ENCODE peak calls at places on chromosomes 1 and 21, in eight cellular contexts. P is effector memory CD4-positive, alpha-beta T cell; B is tibial artery; V is brain microvascular endothelial cell; T is SJCRH30; K is CD4-positive, CD25-positive, alpha-beta regulatory T cell; S is neuronal stem cell; C is mesendoderm. X is an unnamed sample.

GRCh38 chr1:207497951-207498350 is 2.0 kb downstream of the CR1 start:
- DNase-seq in C (no peak), B (no peak), K (no peak), P (no peak), V (no peak), S (no peak), T (no peak), X (no peak)

GRCh38 chr1:198556969-198557368 is 16.5 kb upstream of the ATP6V1G3 start:
- DNase-seq in B (no peak), S (no peak), K (peak; percentile 16), T (no peak), C (no peak), V (no peak), P (peak; percentile 6), X (no peak)

GRCh38 chr1:22930235-22930912 is 42.3 kb downstream of the LACTBL1 start:
- DNase-seq in V (peak; percentile 38), T (peak; percentile 90), K (no peak), S (peak; percentile 75), P (no peak), B (peak; percentile 61), C (peak; percentile 77), X (no peak)

GRCh38 chr1:116110507-116111195 is 548 bp upstream of the MAB21L3 start:
- DNase-seq in S (no peak), K (no peak), C (no peak), T (no peak), B (no peak), P (no peak), V (no peak), X (no peak)

GRCh38 chr1:3717715-3718601 is 34.3 kb upstream of the CCDC27 start:
- DNase-seq in V (no peak), C (peak; percentile 53), P (no peak), K (no peak), S (peak; percentile 68), B (no peak), T (no peak), X (no peak)

GRCh38 chr1:23611601-23612327 is 52.5 kb upstream of the ID3 start:
- DNase-seq in T (no peak), V (no peak), B (no peak), C (no peak), S (no peak), K (no peak), P (no peak), X (no peak)

GRCh38 chr21:15932681-15933200 is 203.0 kb downstream of the USP25 start:
- DNase-seq in K (no peak), V (no peak), B (no peak), C (no peak), T (peak; percentile 15), P (no peak), S (no peak), X (no peak)

GRCh38 chr1:12443151-12443550 is 174.9 kb downstream of the DHRS3 start:
- DNase-seq in V (no peak), S (no peak), K (no peak), B (no peak), T (no peak), P (no peak), C (no peak), X (no peak)

GRCh38 chr1:207901041-207901653 is 9.8 kb downstream of the CD34 start:
- DNase-seq in T (no peak), C (no peak), B (no peak), S (no peak), K (no peak), V (no peak), P (no peak), X (no peak)

GRCh38 chr1:63321788-63322247 is 549 bp upstream of the FOXD3 start:
- DNase-seq in P (no peak), V (no peak), B (no peak), T (no peak), S (peak; percentile 33), K (no peak), C (peak; percentile 69), X (no peak)

GRCh38 chr1:7279753-7280150 is 491.3 kb upstream of the VAMP3 start:
- DNase-seq in V (no peak), T (no peak), K (no peak), S (no peak), B (no peak), P (no peak), C (no peak), X (no peak)

GRCh38 chr1:230267338-230268065 is 158.6 kb downstream of the PGBD5 start:
- DNase-seq in T (no peak), P (no peak), S (no peak), V (no peak), C (no peak), K (no peak), B (peak; percentile 63), X (no peak)

GRCh38 chr1:172948457-172948856 is 102.3 kb downstream of the TNFSF18 start:
- DNase-seq in P (no peak), B (no peak), C (no peak), V (peak; percentile 92), T (no peak), K (no peak), S (no peak), X (peak; percentile 74)

GRCh38 chr1:12177999-12178441 is 11.2 kb downstream of the TNFRSF1B start:
- DNase-seq in T (peak; percentile 62), K (peak; percentile 89), C (no peak), P (peak; percentile 89), V (peak; percentile 85), B (no peak), S (no peak), X (no peak)

GRCh38 chr1:63537940-63538339 is 14.6 kb downstream of the EFCAB7 start:
- DNase-seq in P (no peak), T (peak; percentile 15), K (no peak), C (no peak), S (no peak), B (no peak), V (no peak), X (no peak)

GRCh38 chr1:21323091-21323490 is 32.8 kb upstream of the ECE1 start:
- DNase-seq in V (no peak), C (peak; percentile 68), T (peak; percentile 92), K (no peak), P (no peak), S (no peak), B (no peak), X (no peak)

GRCh38 chr21:33374080-33374873 is 28.9 kb upstream of the IFNGR2 start:
- DNase-seq in V (peak; percentile 58), S (no peak), B (peak; percentile 49), T (peak; percentile 76), P (no peak), K (peak; percentile 33), C (peak; percentile 48), X (no peak)

GRCh38 chr1:116571215-116571919 is 541 bp upstream of the CD58 start:
- DNase-seq in S (no peak), B (no peak), V (no peak), C (peak; percentile 34), P (no peak), K (no peak), T (peak; percentile 52), X (no peak)

DNA sequence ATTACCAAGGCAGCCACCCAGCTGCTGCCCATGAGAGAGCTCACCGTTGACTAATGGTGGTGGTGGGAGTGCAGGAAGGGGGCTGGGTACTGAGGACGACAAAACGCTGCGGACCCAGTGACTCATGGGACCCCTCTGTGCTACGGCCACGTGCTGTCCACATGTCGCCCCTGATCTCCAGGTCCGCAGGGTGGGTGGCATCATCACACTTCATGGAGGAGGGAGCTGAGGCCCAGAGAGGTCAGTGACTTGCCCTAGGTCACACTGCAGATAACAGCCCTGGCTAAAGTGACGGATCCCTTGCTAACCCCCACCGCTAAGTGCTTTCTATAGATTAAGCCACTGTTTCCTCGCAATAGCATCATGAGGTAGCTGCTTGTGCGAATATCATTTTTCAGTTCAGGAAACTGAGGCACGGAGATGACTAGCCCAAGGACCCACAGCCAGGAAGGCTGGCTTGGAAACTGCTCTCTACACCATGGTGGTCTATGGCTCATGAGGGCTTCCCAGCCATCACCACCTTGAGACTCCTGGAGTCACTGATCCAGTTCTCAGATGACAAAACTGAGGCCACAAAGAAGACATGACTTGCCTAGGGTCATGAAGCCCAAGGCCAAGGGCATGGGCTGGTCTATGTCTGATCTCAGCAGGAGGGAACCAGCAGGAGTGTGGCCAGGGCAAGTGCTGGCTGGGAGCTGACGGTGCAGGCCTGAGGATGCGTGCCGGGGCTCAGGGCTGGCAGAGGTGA is 12.6 kb downstream of the RUNX3 start:
- DNase-seq in C (no peak), K (no peak), V (no peak), B (no peak), T (no peak), S (no peak), P (no peak), X (no peak)
- H3K27me3 ChIP-seq in C (no peaks in the 10 kb centered on the region), K (no peaks in the 10 kb centered on the region), V (no peaks in the 10 kb centered on the region), B (no peaks in the 10 kb centered on the region), T (peaks cover 42% of the 10 kb centered on the region), S (no peaks in the 10 kb centered on the region), P (no peaks in the 10 kb centered on the region), X (peaks cover 27% of the 10 kb centered on the region)

GRCh38 chr21:45485686-45486442 is 56.4 kb downstream of the SLC19A1 start:
- DNase-seq in B (no peak), S (no peak), C (no peak), K (no peak), V (no peak), P (no peak), T (no peak), X (no peak)
- H3K27me3 ChIP-seq in B (no peaks in the 10 kb centered on the region), S (no peaks in the 10 kb centered on the region), C (no peaks in the 10 kb centered on the region), K (no peaks in the 10 kb centered on the region), V (no peaks in the 10 kb centered on the region), P (no peaks in the 10 kb centered on the region), T (no peaks in the 10 kb centered on the region), X (no peaks in the 10 kb centered on the region)

GRCh38 chr1:4730078-4730477 is 75.7 kb downstream of the AJAP1 start:
- DNase-seq in K (no peak), B (no peak), T (no peak), C (no peak), P (no peak), S (no peak), V (no peak), X (no peak)

GRCh38 chr1:4736254-4736653 is 81.8 kb downstream of the AJAP1 start:
- DNase-seq in B (no peak), V (no peak), P (no peak), C (no peak), K (no peak), T (peak; percentile 53), S (no peak), X (no peak)

GRCh38 chr1:4734219-4734618 is 79.8 kb downstream of the AJAP1 start:
- DNase-seq in C (no peak), K (no peak), V (no peak), P (no peak), T (no peak), S (no peak), B (no peak), X (no peak)

GRCh38 chr1:4733446-4734175 is 79.2 kb downstream of the AJAP1 start:
- DNase-seq in T (no peak), V (no peak), P (no peak), B (no peak), K (no peak), S (no peak), C (no peak), X (no peak)

DNA sequence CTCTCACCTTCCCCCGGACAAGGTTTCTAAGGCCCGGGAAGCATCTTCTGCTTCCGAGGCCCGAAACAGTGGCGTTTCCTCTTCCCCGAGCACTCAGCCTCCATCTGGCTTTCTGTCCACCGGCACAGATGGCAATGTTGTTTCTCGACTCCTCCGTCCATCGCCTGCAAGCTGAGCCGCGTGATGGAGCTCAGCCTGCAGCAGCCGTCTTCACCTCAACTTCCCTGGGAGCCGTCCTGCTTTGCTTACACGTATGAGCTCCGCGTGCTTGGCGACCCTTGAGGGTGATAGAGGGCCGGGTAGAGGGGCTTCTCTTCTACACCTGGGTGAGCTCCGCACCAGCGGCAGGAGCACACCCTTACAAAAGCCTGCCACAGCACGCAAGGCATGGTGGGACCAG is 80.4 kb downstream of the AJAP1 start:
- DNase-seq in C (no peak), S (no peak), B (no peak), V (no peak), T (no peak), P (no peak), K (no peak), X (no peak)
- H3K27me3 ChIP-seq in C (no peaks in the 10 kb centered on the region), S (no peaks in the 10 kb centered on the region), B (peaks cover 34% of the 10 kb centered on the region), V (no peaks in the 10 kb centered on the region), T (peaks cover 31% of the 10 kb centered on the region), P (no peaks in the 10 kb centered on the region), K (no peaks in the 10 kb centered on the region), X (no peaks in the 10 kb centered on the region)

GRCh38 chr21:44285547-44285992 is at the start of gene AIRE:
- DNase-seq in C (peak; percentile 48), T (no peak), V (peak; percentile 21), P (no peak), S (no peak), K (no peak), B (no peak), X (no peak)
- H3K27me3 ChIP-seq in C (no peaks in the 10 kb centered on the region), T (no peaks in the 10 kb centered on the region), V (no peaks in the 10 kb centered on the region), P (no peaks in the 10 kb centered on the region), S (peaks cover 41% of the 10 kb centered on the region), K (no peaks in the 10 kb centered on the region), B (peaks cover 49% of the 10 kb centered on the region), X (peaks cover 45% of the 10 kb centered on the region)